ENCODE peak calls at places on chromosomes 2 and 18, in ten cellular contexts. One of them, this sample, is unnamed.

GRCh38 chr2:236627193-236627592 is 57.6 kb downstream of the ACKR3 start:
- DNase-seq in nucleus accumbens: no peak
- DNase-seq in mesendoderm: no peak
- DNase-seq in GM23248: no peak
- DNase-seq in GM13976: no peak
- DNase-seq in NCI-H774: no peak
- DNase-seq in NCI-H187: no peak
- DNase-seq in hepatic stellate cell: no peak
- DNase-seq in immature natural killer cell: no peak
- DNase-seq in H7: no peak
- DNase-seq in this sample: no peak

GRCh38 chr18:48330016-48330991 is 78.9 kb downstream of the ZBTB7C start:
- DNase-seq in hepatic stellate cell: peak; percentile 40
- DNase-seq in NCI-H774: peak; percentile 23
- DNase-seq in nucleus accumbens: no peak
- DNase-seq in H7: no peak
- DNase-seq in mesendoderm: no peak
- DNase-seq in GM23248: peak; percentile 93
- DNase-seq in immature natural killer cell: no peak
- DNase-seq in GM13976: no peak
- DNase-seq in NCI-H187: no peak
- DNase-seq in this sample: peak; percentile 92

GRCh38 chr2:68336192-68336591 is 16.4 kb upstream of the CNRIP1 start:
- DNase-seq in H7: no peak
- DNase-seq in GM13976: no peak
- DNase-seq in immature natural killer cell: no peak
- DNase-seq in nucleus accumbens: no peak
- DNase-seq in mesendoderm: no peak
- DNase-seq in GM23248: peak; percentile 42
- DNase-seq in NCI-H187: no peak
- DNase-seq in NCI-H774: no peak
- DNase-seq in hepatic stellate cell: peak; percentile 48
- DNase-seq in this sample: peak; percentile 24

GRCh38 chr2:88212251-88212790 is 42.2 kb downstream of the THNSL2 start:
- DNase-seq in immature natural killer cell: no peak
- DNase-seq in GM23248: peak; percentile 46
- DNase-seq in nucleus accumbens: no peak
- DNase-seq in GM13976: no peak
- DNase-seq in hepatic stellate cell: no peak
- DNase-seq in H7: peak; percentile 47
- DNase-seq in mesendoderm: peak; percentile 87
- DNase-seq in NCI-H774: no peak
- DNase-seq in NCI-H187: no peak
- DNase-seq in this sample: peak; percentile 33

GRCh38 chr2:43222472-43223146 is 3.8 kb downstream of the ZFP36L2 start:
- DNase-seq in nucleus accumbens: no peak
- DNase-seq in hepatic stellate cell: no peak
- DNase-seq in NCI-H774: no peak
- DNase-seq in GM13976: no peak
- DNase-seq in GM23248: peak; percentile 55
- DNase-seq in immature natural killer cell: peak; percentile 29
- DNase-seq in mesendoderm: no peak
- DNase-seq in NCI-H187: no peak
- DNase-seq in H7: no peak
- DNase-seq in this sample: no peak

GRCh38 chr2:120662046-120662445 is 73.6 kb upstream of the GLI2 start:
- DNase-seq in mesendoderm: no peak
- DNase-seq in GM23248: no peak
- DNase-seq in immature natural killer cell: no peak
- DNase-seq in NCI-H774: no peak
- DNase-seq in H7: no peak
- DNase-seq in nucleus accumbens: no peak
- DNase-seq in hepatic stellate cell: no peak
- DNase-seq in NCI-H187: no peak
- DNase-seq in GM13976: no peak
- DNase-seq in this sample: no peak

GRCh38 chr2:146807568-146808168 is 1037.2 kb upstream of the ACVR2A start:
- DNase-seq in NCI-H774: no peak
- DNase-seq in hepatic stellate cell: no peak
- DNase-seq in NCI-H187: no peak
- DNase-seq in GM23248: no peak
- DNase-seq in H7: no peak
- DNase-seq in GM13976: no peak
- DNase-seq in mesendoderm: no peak
- DNase-seq in immature natural killer cell: no peak
- DNase-seq in nucleus accumbens: no peak
- DNase-seq in this sample: no peak

GRCh38 chr2:54871457-54872103 is 148.1 kb downstream of the EML6 start:
- DNase-seq in immature natural killer cell: no peak
- DNase-seq in mesendoderm: no peak
- DNase-seq in H7: no peak
- DNase-seq in GM13976: no peak
- DNase-seq in nucleus accumbens: no peak
- DNase-seq in NCI-H187: no peak
- DNase-seq in GM23248: peak; percentile 52
- DNase-seq in NCI-H774: peak; percentile 85
- DNase-seq in hepatic stellate cell: peak; percentile 8
- DNase-seq in this sample: peak; percentile 55

GRCh38 chr2:85457877-85458316 is 39.4 kb downstream of the SH2D6 start:
- DNase-seq in immature natural killer cell: no peak
- DNase-seq in GM23248: peak; percentile 75
- DNase-seq in GM13976: no peak
- DNase-seq in H7: no peak
- DNase-seq in nucleus accumbens: no peak
- DNase-seq in mesendoderm: no peak
- DNase-seq in hepatic stellate cell: no peak
- DNase-seq in NCI-H187: no peak
- DNase-seq in NCI-H774: no peak
- DNase-seq in this sample: peak; percentile 31

GRCh38 chr18:515838-516237 is 15.3 kb upstream of the COLEC12 start:
- DNase-seq in immature natural killer cell: no peak
- DNase-seq in nucleus accumbens: no peak
- DNase-seq in hepatic stellate cell: no peak
- DNase-seq in H7: no peak
- DNase-seq in GM23248: peak; percentile 28
- DNase-seq in NCI-H774: no peak
- DNase-seq in GM13976: no peak
- DNase-seq in NCI-H187: no peak
- DNase-seq in mesendoderm: no peak
- DNase-seq in this sample: no peak

GRCh38 chr2:60641866-60642788 is 88.7 kb upstream of the BCL11A start:
- DNase-seq in mesendoderm: peak; percentile 44
- DNase-seq in immature natural killer cell: peak; percentile 28
- DNase-seq in NCI-H187: no peak
- DNase-seq in GM13976: peak; percentile 38
- DNase-seq in nucleus accumbens: no peak
- DNase-seq in NCI-H774: no peak
- DNase-seq in GM23248: peak; percentile 78
- DNase-seq in H7: peak; percentile 42
- DNase-seq in hepatic stellate cell: peak; percentile 24
- DNase-seq in this sample: peak; percentile 28

GRCh38 chr2:168184896-168185513 is 62.4 kb downstream of the STK39 start:
- DNase-seq in NCI-H774: no peak
- DNase-seq in nucleus accumbens: no peak
- DNase-seq in GM13976: no peak
- DNase-seq in immature natural killer cell: no peak
- DNase-seq in hepatic stellate cell: no peak
- DNase-seq in mesendoderm: no peak
- DNase-seq in NCI-H187: no peak
- DNase-seq in H7: no peak
- DNase-seq in GM23248: peak; percentile 19
- DNase-seq in this sample: no peak

GRCh38 chr2:45263147-45263546 is 253.9 kb upstream of the SIX2 start:
- DNase-seq in mesendoderm: peak; percentile 89
- DNase-seq in NCI-H187: no peak
- DNase-seq in hepatic stellate cell: no peak
- DNase-seq in nucleus accumbens: no peak
- DNase-seq in NCI-H774: no peak
- DNase-seq in H7: no peak
- DNase-seq in GM13976: no peak
- DNase-seq in GM23248: no peak
- DNase-seq in immature natural killer cell: no peak
- DNase-seq in this sample: no peak

GRCh38 chr2:199424160-199424559 is 33.6 kb downstream of the SATB2 start:
- DNase-seq in nucleus accumbens: no peak
- DNase-seq in mesendoderm: no peak
- DNase-seq in immature natural killer cell: no peak
- DNase-seq in GM13976: no peak
- DNase-seq in hepatic stellate cell: no peak
- DNase-seq in NCI-H774: no peak
- DNase-seq in NCI-H187: no peak
- DNase-seq in GM23248: no peak
- DNase-seq in H7: no peak
- DNase-seq in this sample: no peak

GRCh38 chr2:133287709-133288108 is 280.6 kb downstream of the NCKAP5 start:
- DNase-seq in GM23248: peak; percentile 57
- DNase-seq in NCI-H774: no peak
- DNase-seq in GM13976: no peak
- DNase-seq in nucleus accumbens: no peak
- DNase-seq in mesendoderm: no peak
- DNase-seq in immature natural killer cell: no peak
- DNase-seq in H7: no peak
- DNase-seq in hepatic stellate cell: peak; percentile 56
- DNase-seq in NCI-H187: no peak
- DNase-seq in this sample: peak; percentile 44

GRCh38 chr18:69935319-69936190 is 12.1 kb downstream of the CD226 start:
- DNase-seq in GM13976: no peak
- DNase-seq in immature natural killer cell: peak; percentile 96
- DNase-seq in hepatic stellate cell: no peak
- DNase-seq in GM23248: peak; percentile 39
- DNase-seq in nucleus accumbens: no peak
- DNase-seq in NCI-H187: no peak
- DNase-seq in mesendoderm: peak; percentile 96
- DNase-seq in NCI-H774: no peak
- DNase-seq in H7: no peak
- DNase-seq in this sample: no peak

GRCh38 chr2:238162516-238163441 is 4.0 kb downstream of the ERFE start:
- DNase-seq in NCI-H187: no peak
- DNase-seq in GM23248: peak; percentile 63
- DNase-seq in nucleus accumbens: no peak
- DNase-seq in mesendoderm: no peak
- DNase-seq in NCI-H774: no peak
- DNase-seq in GM13976: no peak
- DNase-seq in H7: peak; percentile 70
- DNase-seq in hepatic stellate cell: no peak
- DNase-seq in immature natural killer cell: no peak
- DNase-seq in this sample: no peak

GRCh38 chr18:54805571-54806334 is 22.5 kb upstream of the RAB27B start:
- DNase-seq in GM23248: peak; percentile 81
- DNase-seq in nucleus accumbens: no peak
- DNase-seq in NCI-H187: no peak
- DNase-seq in hepatic stellate cell: peak; percentile 53
- DNase-seq in mesendoderm: no peak
- DNase-seq in H7: no peak
- DNase-seq in NCI-H774: no peak
- DNase-seq in GM13976: no peak
- DNase-seq in immature natural killer cell: peak; percentile 40
- DNase-seq in this sample: peak; percentile 48

GRCh38 chr2:235936493-235936892 is 231.7 kb downstream of the GBX2 start:
- DNase-seq in NCI-H187: no peak
- DNase-seq in immature natural killer cell: no peak
- DNase-seq in nucleus accumbens: no peak
- DNase-seq in hepatic stellate cell: no peak
- DNase-seq in H7: peak; percentile 87
- DNase-seq in NCI-H774: no peak
- DNase-seq in GM23248: no peak
- DNase-seq in GM13976: peak; percentile 33
- DNase-seq in mesendoderm: peak; percentile 70
- DNase-seq in this sample: no peak

GRCh38 chr18:54791657-54792056 is 36.6 kb upstream of the RAB27B start:
- DNase-seq in NCI-H774: no peak
- DNase-seq in GM23248: no peak
- DNase-seq in nucleus accumbens: no peak
- DNase-seq in mesendoderm: no peak
- DNase-seq in H7: no peak
- DNase-seq in hepatic stellate cell: no peak
- DNase-seq in immature natural killer cell: no peak
- DNase-seq in NCI-H187: no peak
- DNase-seq in GM13976: no peak
- DNase-seq in this sample: no peak

GRCh38 chr2:107634172-107634571 is 192.5 kb upstream of the RGPD4 start:
- DNase-seq in NCI-H774: no peak
- DNase-seq in nucleus accumbens: no peak
- DNase-seq in hepatic stellate cell: no peak
- DNase-seq in mesendoderm: no peak
- DNase-seq in GM13976: no peak
- DNase-seq in NCI-H187: no peak
- DNase-seq in GM23248: peak; percentile 22
- DNase-seq in H7: no peak
- DNase-seq in immature natural killer cell: no peak
- DNase-seq in this sample: no peak

GRCh38 chr2:236503100-236503499 is 66.5 kb upstream of the ACKR3 start:
- DNase-seq in NCI-H187: no peak
- DNase-seq in GM13976: no peak
- DNase-seq in NCI-H774: no peak
- DNase-seq in hepatic stellate cell: no peak
- DNase-seq in immature natural killer cell: no peak
- DNase-seq in GM23248: peak; percentile 17
- DNase-seq in mesendoderm: peak; percentile 49
- DNase-seq in nucleus accumbens: no peak
- DNase-seq in H7: peak; percentile 73
- DNase-seq in this sample: peak; percentile 11

GRCh38 chr2:172248381-172249173 is 145.9 kb upstream of the DLX2 start:
- DNase-seq in GM13976: no peak
- DNase-seq in mesendoderm: peak; percentile 96
- DNase-seq in hepatic stellate cell: no peak
- DNase-seq in GM23248: peak; percentile 80
- DNase-seq in NCI-H187: no peak
- DNase-seq in NCI-H774: no peak
- DNase-seq in H7: no peak
- DNase-seq in immature natural killer cell: no peak
- DNase-seq in nucleus accumbens: no peak
- DNase-seq in this sample: peak; percentile 38

GRCh38 chr2:10765461-10765860 is 44.0 kb downstream of the ATP6V1C2 start:
- DNase-seq in mesendoderm: no peak
- DNase-seq in GM13976: no peak
- DNase-seq in H7: no peak
- DNase-seq in nucleus accumbens: no peak
- DNase-seq in NCI-H774: no peak
- DNase-seq in hepatic stellate cell: no peak
- DNase-seq in immature natural killer cell: no peak
- DNase-seq in NCI-H187: no peak
- DNase-seq in GM23248: no peak
- DNase-seq in this sample: no peak

GRCh38 chr2:191797937-191798873 is 48.7 kb downstream of the CAVIN2 start:
- DNase-seq in NCI-H774: no peak
- DNase-seq in GM23248: no peak
- DNase-seq in GM13976: no peak
- DNase-seq in nucleus accumbens: no peak
- DNase-seq in hepatic stellate cell: no peak
- DNase-seq in immature natural killer cell: no peak
- DNase-seq in H7: no peak
- DNase-seq in NCI-H187: no peak
- DNase-seq in mesendoderm: no peak
- DNase-seq in this sample: no peak

GRCh38 chr2:40579247-40579646 is 127.4 kb upstream of the SLC8A1 start:
- DNase-seq in mesendoderm: no peak
- DNase-seq in H7: no peak
- DNase-seq in NCI-H187: no peak
- DNase-seq in hepatic stellate cell: peak; percentile 0
- DNase-seq in NCI-H774: no peak
- DNase-seq in nucleus accumbens: no peak
- DNase-seq in GM13976: no peak
- DNase-seq in GM23248: peak; percentile 45
- DNase-seq in immature natural killer cell: no peak
- DNase-seq in this sample: peak; percentile 11

GRCh38 chr2:105857076-105857740 is 112.5 kb downstream of the NCK2 start:
- DNase-seq in hepatic stellate cell: no peak
- DNase-seq in mesendoderm: no peak
- DNase-seq in NCI-H774: no peak
- DNase-seq in nucleus accumbens: no peak
- DNase-seq in immature natural killer cell: no peak
- DNase-seq in GM13976: no peak
- DNase-seq in NCI-H187: no peak
- DNase-seq in H7: no peak
- DNase-seq in GM23248: no peak
- DNase-seq in this sample: no peak

GRCh38 chr2:9250091-9250490 is 43.5 kb downstream of the ASAP2 start:
- DNase-seq in immature natural killer cell: no peak
- DNase-seq in NCI-H774: no peak
- DNase-seq in mesendoderm: no peak
- DNase-seq in GM13976: no peak
- DNase-seq in H7: no peak
- DNase-seq in nucleus accumbens: no peak
- DNase-seq in NCI-H187: no peak
- DNase-seq in GM23248: no peak
- DNase-seq in hepatic stellate cell: no peak
- DNase-seq in this sample: peak; percentile 17